ENCODE peak calls at places on chromosomes 11 and 22, in four cellular contexts. One of them, this sample, is unnamed.
A peak's percentile ranks its signal among the peaks of the same experiment; 100 is the strongest.

GRCh38 chr22:50486561-50487289 is at the start of gene MIOX:
- DNase-seq in NB4: no peak
- DNase-seq in astrocyte of the spinal cord: no peak
- DNase-seq in body of pancreas: no peak
- DNase-seq in this sample: no peak

GRCh38 chr11:24422371-24422770 is 74.5 kb upstream of the LUZP2 start:
- DNase-seq in NB4: no peak
- DNase-seq in astrocyte of the spinal cord: peak; percentile 17
- DNase-seq in body of pancreas: no peak
- DNase-seq in this sample: no peak

GRCh38 chr22:30191049-30191701 is 55.4 kb downstream of the LIF start:
- DNase-seq in NB4: no peak
- DNase-seq in astrocyte of the spinal cord: no peak
- DNase-seq in body of pancreas: no peak
- DNase-seq in this sample: no peak

GRCh38 chr22:38415561-38416321 is 39.3 kb downstream of the KCNJ4 start:
- DNase-seq in NB4: no peak
- DNase-seq in astrocyte of the spinal cord: no peak
- DNase-seq in body of pancreas: no peak
- DNase-seq in this sample: no peak

GRCh38 chr11:68825603-68826002 is 16.1 kb downstream of the CPT1A start:
- DNase-seq in NB4: peak; percentile 79
- DNase-seq in astrocyte of the spinal cord: no peak
- DNase-seq in body of pancreas: peak; percentile 74
- DNase-seq in this sample: no peak

GRCh38 chr11:6633422-6634408 is 14.5 kb upstream of the TPP1 start:
- DNase-seq in NB4: no peak
- DNase-seq in astrocyte of the spinal cord: no peak
- DNase-seq in body of pancreas: peak; percentile 11
- DNase-seq in this sample: no peak

GRCh38 chr11:19673924-19674390 is 38.7 kb upstream of the NAV2 start:
- DNase-seq in NB4: peak; percentile 40
- DNase-seq in astrocyte of the spinal cord: peak; percentile 33
- DNase-seq in body of pancreas: no peak
- DNase-seq in this sample: peak; percentile 62

GRCh38 chr11:8223513-8223899 is 40.2 kb downstream of the LMO1 start:
- DNase-seq in NB4: peak; percentile 42
- DNase-seq in astrocyte of the spinal cord: no peak
- DNase-seq in body of pancreas: no peak
- DNase-seq in this sample: no peak

GRCh38 chr11:91248199-91248807 is 976.3 kb upstream of the FAT3 start:
- DNase-seq in NB4: peak; percentile 54
- DNase-seq in astrocyte of the spinal cord: peak; percentile 62
- DNase-seq in body of pancreas: no peak
- DNase-seq in this sample: peak; percentile 46

GRCh38 chr11:57083641-57084385 is 95.1 kb downstream of the OR5AK2 start:
- DNase-seq in NB4: no peak
- DNase-seq in astrocyte of the spinal cord: no peak
- DNase-seq in body of pancreas: no peak
- DNase-seq in this sample: no peak

GRCh38 chr11:130455493-130456127 is 7.2 kb downstream of the ADAMTS15 start:
- DNase-seq in NB4: no peak
- DNase-seq in astrocyte of the spinal cord: no peak
- DNase-seq in body of pancreas: no peak
- DNase-seq in this sample: no peak

GRCh38 chr11:2860636-2861035 is 24.9 kb downstream of the CDKN1C start:
- DNase-seq in NB4: peak; percentile 56
- DNase-seq in astrocyte of the spinal cord: peak; percentile 17
- DNase-seq in body of pancreas: peak; percentile 76
- DNase-seq in this sample: no peak

GRCh38 chr11:9150501-9150900 is 59.1 kb upstream of the SCUBE2 start:
- DNase-seq in NB4: no peak
- DNase-seq in astrocyte of the spinal cord: peak; percentile 66
- DNase-seq in body of pancreas: no peak
- DNase-seq in this sample: no peak

GRCh38 chr11:120354068-120354467 is 17.9 kb downstream of the ARHGEF12 start:
- DNase-seq in NB4: no peak
- DNase-seq in astrocyte of the spinal cord: no peak
- DNase-seq in body of pancreas: no peak
- DNase-seq in this sample: no peak

DNA sequence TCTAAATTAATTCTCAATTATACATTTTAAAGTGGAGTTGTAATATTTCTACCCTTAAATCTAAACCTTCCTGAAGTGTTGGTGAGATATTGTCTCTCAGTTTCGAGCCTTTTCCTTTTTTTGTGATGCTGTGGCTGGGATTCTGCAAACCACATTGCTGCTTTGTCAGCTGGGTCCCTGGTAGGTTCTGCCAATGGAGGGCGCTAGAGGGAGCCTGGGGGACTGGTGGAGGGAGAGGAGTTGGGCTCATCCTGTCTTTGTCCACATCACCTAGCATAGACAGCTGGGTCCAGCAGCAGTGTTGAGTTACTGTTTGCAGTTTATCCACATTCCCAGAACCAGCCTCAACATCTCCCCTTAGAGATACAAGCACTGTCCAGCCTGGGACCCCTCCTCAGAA is 41.0 kb downstream of the TRAF6 start:
- DNase-seq in NB4: peak; percentile 29
- DNase-seq in astrocyte of the spinal cord: peak; percentile 44
- DNase-seq in body of pancreas: no peak
- DNase-seq in this sample: peak; percentile 26
- TF ChIP-seq CTCF in NB4: peak; percentile 29
- TF ChIP-seq CTCF in astrocyte of the spinal cord: peak; percentile 74
- TF ChIP-seq CTCF in body of pancreas: no peak
- TF ChIP-seq CTCF in this sample: peak; percentile 14

DNA sequence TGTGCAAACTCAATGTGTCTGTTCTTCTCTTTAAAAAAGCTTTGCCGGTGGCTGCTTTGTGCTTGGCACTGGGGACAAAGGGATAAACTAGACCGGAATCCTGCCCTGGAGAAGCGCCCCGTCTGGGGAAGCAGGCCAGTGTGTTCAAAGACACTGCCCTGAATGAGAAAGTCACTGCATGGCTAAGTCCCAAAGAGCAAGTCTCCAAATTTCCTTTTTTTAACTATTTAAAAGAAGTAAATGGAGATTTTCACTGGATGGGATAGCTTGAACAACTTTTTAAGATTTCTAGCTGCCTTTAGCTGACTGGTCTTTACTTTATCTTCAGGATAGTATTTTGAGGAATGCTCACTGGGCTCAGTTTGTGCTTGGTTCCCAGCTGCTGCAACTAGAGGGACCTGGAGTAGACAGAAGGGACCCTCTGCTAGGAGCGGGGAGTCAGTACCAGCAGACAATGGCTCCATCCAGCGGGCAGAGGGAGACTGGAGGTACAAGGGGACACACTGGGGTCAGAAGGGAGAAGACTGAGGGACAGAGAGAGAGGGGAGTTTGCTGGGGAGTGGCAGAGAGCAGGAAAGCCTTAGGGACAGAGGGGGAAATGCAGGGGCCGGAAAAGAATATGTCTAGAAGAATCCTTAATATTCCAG is 22.2 kb upstream of the ACER3 start:
- DNase-seq in NB4: peak; percentile 22
- DNase-seq in astrocyte of the spinal cord: no peak
- DNase-seq in body of pancreas: no peak
- DNase-seq in this sample: peak; percentile 38
- TF ChIP-seq CTCF in NB4: no peak
- TF ChIP-seq CTCF in astrocyte of the spinal cord: peak; percentile 52
- TF ChIP-seq CTCF in body of pancreas: no peak
- TF ChIP-seq CTCF in this sample: no peak

GRCh38 chr11:95968585-95968984 is 44.7 kb upstream of the MTMR2 start:
- DNase-seq in NB4: peak; percentile 14
- DNase-seq in astrocyte of the spinal cord: peak; percentile 24
- DNase-seq in body of pancreas: no peak
- DNase-seq in this sample: no peak
- TF ChIP-seq CTCF in NB4: peak; percentile 14
- TF ChIP-seq CTCF in astrocyte of the spinal cord: peak; percentile 40
- TF ChIP-seq CTCF in body of pancreas: peak; percentile 20
- TF ChIP-seq CTCF in this sample: no peak

GRCh38 chr11:65334696-65335295 is 1.1 kb downstream of the DPF2 start:
- DNase-seq in NB4: no peak
- DNase-seq in astrocyte of the spinal cord: no peak
- DNase-seq in body of pancreas: no peak
- DNase-seq in this sample: no peak

GRCh38 chr11:65338680-65339079 is 5.0 kb downstream of the DPF2 start:
- DNase-seq in NB4: no peak
- DNase-seq in astrocyte of the spinal cord: no peak
- DNase-seq in body of pancreas: no peak
- DNase-seq in this sample: no peak

GRCh38 chr11:65340226-65340625 is 6.6 kb downstream of the DPF2 start:
- DNase-seq in NB4: no peak
- DNase-seq in astrocyte of the spinal cord: no peak
- DNase-seq in body of pancreas: no peak
- DNase-seq in this sample: no peak
- TF ChIP-seq CTCF in NB4: no peak
- TF ChIP-seq CTCF in astrocyte of the spinal cord: no peak
- TF ChIP-seq CTCF in body of pancreas: no peak
- TF ChIP-seq CTCF in this sample: no peak

This sample was measured in nephron progenitor cell.